ENCODE peak calls at places on chromosomes 12 and 14, in seven cellular contexts. T is A549, O is HCT116, N is SK-N-SH, S is WTC11, H is H1, G is GM12878. F is an unnamed sample.

GRCh38 chr12:116684891-116685290 is 53.0 kb downstream of the SPRING1 start:
- DNase-seq in T (no peak), O (no peak), N (no peak), S (no peak), H (no peak), G (no peak), F (no peak)

GRCh38 chr14:67666733-67667132 is 7.7 kb downstream of the VTI1B start:
- DNase-seq in T (no peak), O (no peak), N (no peak), S (no peak), H (no peak), G (no peak), F (no peak)

GRCh38 chr12:27984275-27984674 is 11.7 kb upstream of the PTHLH start:
- DNase-seq in T (peak), O (no peak), N (no peak), S (no peak), H (no peak), G (no peak), F (no peak)

GRCh38 chr12:50166776-50167025 is 468 bp downstream of the CERS5 start:
- DNase-seq in T (no peak), O (no peak), N (no peak), S (no peak), H (no peak), G (no peak), F (no peak)

GRCh38 chr12:128959931-128960330 is 106.7 kb downstream of the GLT1D1 start:
- DNase-seq in T (no peak), O (no peak), N (no peak), S (no peak), H (no peak), G (no peak), F (no peak)

GRCh38 chr14:29321646-29322045 is 555.1 kb downstream of the FOXG1 start:
- DNase-seq in T (no peak), O (no peak), N (no peak), S (no peak), H (no peak), G (no peak), F (no peak)

GRCh38 chr12:12086331-12086730 is 15.6 kb downstream of the BCL2L14 start:
- DNase-seq in T (no peak), O (no peak), N (no peak), S (no peak), H (no peak), G (no peak), F (no peak)

GRCh38 chr12:1741154-1741949 is 50.5 kb downstream of the ADIPOR2 start:
- DNase-seq in T (no peak), O (no peak), N (no peak), S (no peak), H (no peak), G (no peak), F (peak)

GRCh38 chr14:60488175-60488574 is 2.3 kb upstream of the C14orf39 start:
- DNase-seq in T (no peak), O (no peak), N (peak), S (no peak), H (no peak), G (no peak), F (no peak)

GRCh38 chr14:66046591-66046990 is 439.6 kb upstream of the CCDC196 start:
- DNase-seq in T (no peak), O (no peak), N (no peak), S (no peak), H (no peak), G (no peak), F (no peak)

GRCh38 chr12:65442418-65442817 is 163.9 kb downstream of the MSRB3 start:
- DNase-seq in T (no peak), O (no peak), N (no peak), S (no peak), H (no peak), G (no peak), F (no peak)

GRCh38 chr12:12441891-12442461 is 85.1 kb downstream of the BORCS5 start:
- DNase-seq in T (no peak), O (no peak), N (no peak), S (no peak), H (no peak), G (no peak), F (peak)

GRCh38 chr14:59342516-59343484 is 122.4 kb downstream of the GPR135 start:
- DNase-seq in T (no peak), O (peak), N (no peak), S (no peak), H (no peak), G (no peak), F (no peak)

GRCh38 chr12:93608313-93608712 is 35.8 kb downstream of the SOCS2 start:
- DNase-seq in T (no peak), O (no peak), N (no peak), S (no peak), H (no peak), G (no peak), F (no peak)

GRCh38 chr12:75641031-75641780 is 129.8 kb upstream of the KRR1 start:
- DNase-seq in T (peak), O (peak), N (no peak), S (no peak), H (no peak), G (peak), F (peak)

GRCh38 chr12:79402626-79403025 is 288.1 kb downstream of the PAWR start:
- DNase-seq in T (no peak), O (no peak), N (no peak), S (no peak), H (no peak), G (no peak), F (no peak)

GRCh38 chr14:89723930-89724915 is 230.3 kb downstream of the EFCAB11 start:
- DNase-seq in T (no peak), O (no peak), N (no peak), S (no peak), H (no peak), G (no peak), F (peak)

GRCh38 chr14:104552738-104553125 is 26.8 kb upstream of the C14orf180 start:
- DNase-seq in T (no peak), O (no peak), N (peak), S (peak), H (no peak), G (no peak), F (no peak)

GRCh38 chr12:74401966-74402365 is 135.7 kb upstream of the ATXN7L3B start:
- DNase-seq in T (peak), O (peak), N (no peak), S (no peak), H (no peak), G (no peak), F (no peak)

GRCh38 chr12:124872068-124872719 is 8.5 kb upstream of the SCARB1 start:
- DNase-seq in T (no peak), O (no peak), N (no peak), S (no peak), H (no peak), G (no peak), F (no peak)

GRCh38 chr14:103994535-103995184 is 52.3 kb upstream of the RD3L start:
- DNase-seq in T (no peak), O (no peak), N (no peak), S (no peak), H (no peak), G (no peak), F (no peak)

GRCh38 chr12:97127061-97127460 is 220.0 kb downstream of the NEDD1 start:
- DNase-seq in T (no peak), O (no peak), N (no peak), S (no peak), H (no peak), G (no peak), F (no peak)

GRCh38 chr12:112794721-112795486 is 3.4 kb downstream of the RPH3A start:
- DNase-seq in T (no peak), O (no peak), N (peak), S (no peak), H (no peak), G (no peak), F (no peak)

GRCh38 chr12:80512781-80513180 is 68.7 kb downstream of the PTPRQ start:
- DNase-seq in T (no peak), O (no peak), N (no peak), S (peak), H (peak), G (no peak), F (no peak)
- TF ChIP-seq MAX in T (no peak), O (no peak), N (no peak), S (no peak), H (no peak), G (no peak), F (no peak)

GRCh38 chr14:92328664-92329255 is 5.8 kb downstream of the SLC24A4 start:
- DNase-seq in T (no peak), O (no peak), N (no peak), S (no peak), H (no peak), G (no peak), F (no peak)
- TF ChIP-seq CTCF in T (no peak), O (no peak), N (no peak), S (no peak), H (no peak), G (peak), F (no peak)

DNA sequence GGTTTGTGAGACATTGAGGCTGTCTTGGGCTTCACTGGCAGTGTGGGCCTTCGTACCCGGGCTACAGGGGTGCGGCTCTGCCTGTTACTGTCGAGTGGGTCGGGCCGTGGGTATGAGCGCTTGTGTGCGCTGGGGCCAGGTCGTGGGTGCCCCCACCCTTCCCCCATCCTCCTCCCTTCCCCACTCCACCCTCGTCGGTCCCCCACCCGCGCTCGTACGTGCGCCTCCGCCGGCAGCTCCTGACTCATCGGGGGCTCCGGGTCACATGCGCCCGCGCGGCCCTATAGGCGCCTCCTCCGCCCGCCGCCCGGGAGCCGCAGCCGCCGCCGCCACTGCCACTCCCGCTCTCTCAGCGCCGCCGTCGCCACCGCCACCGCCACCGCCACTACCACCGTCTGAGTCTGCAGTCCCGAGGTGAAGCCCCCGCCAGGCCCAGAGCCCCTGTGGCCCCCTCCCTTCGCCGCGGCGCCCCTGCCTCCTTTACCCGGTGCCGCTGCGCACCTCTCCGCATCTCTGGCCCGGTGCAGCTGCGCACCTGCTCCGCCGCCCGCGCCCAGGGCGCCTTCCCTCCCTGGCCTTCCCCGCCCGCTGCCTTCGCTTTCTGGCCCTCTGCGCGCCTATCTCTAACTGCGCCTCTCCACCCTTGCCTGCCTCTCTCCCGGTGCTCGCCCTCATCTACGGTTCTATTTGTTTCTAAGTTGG is at the start of gene ENO2:
- DNase-seq in T (peak), O (no peak), N (peak), S (peak), H (peak), G (no peak), F (peak)
- TF ChIP-seq MAX in T (peak), O (peak), N (peak), S (no peak), H (peak), G (peak), F (peak)

GRCh38 chr14:70585221-70585620 is 15.2 kb downstream of the MED6 start:
- DNase-seq in T (peak), O (no peak), N (no peak), S (no peak), H (no peak), G (no peak), F (peak)
- TF ChIP-seq CTCF in T (no peak), O (peak), N (no peak), S (no peak), H (no peak), G (peak), F (no peak)

F was measured in NB4.